ENCODE peak calls at places on chromosomes 5 and 9, in nine cellular contexts. U is psoas muscle, X is heart left ventricle, V is Peyer's patch, F is esophagus squamous epithelium, M is suprapubic skin, T is cardiac muscle cell, A is IMR-90, Z is AG04450. N is an unnamed sample.

GRCh38 chr9:90783552-90783951 is 18.1 kb upstream of the SYK start:
- DNase-seq in U (no peak), X (no peak), V (no peak), F (no peak), M (no peak), T (peak; percentile 15), A (no peak), Z (no peak), N (no peak)

GRCh38 chr5:65483474-65484346 is 2.0 kb upstream of the ADAMTS6 start:
- DNase-seq in U (no peak), X (no peak), V (no peak), F (no peak), M (no peak), T (peak; percentile 77), A (peak; percentile 86), Z (no peak), N (no peak)

GRCh38 chr5:172280937-172281336 is 2.6 kb downstream of the UBTD2 start:
- DNase-seq in U (no peak), X (no peak), V (no peak), F (no peak), M (no peak), T (no peak), A (peak; percentile 77), Z (no peak), N (no peak)

GRCh38 chr5:152142845-152143469 is 218.3 kb upstream of the GLRA1 start:
- DNase-seq in U (peak; percentile 62), X (peak; percentile 44), V (peak; percentile 29), F (no peak), M (no peak), T (peak; percentile 77), A (peak; percentile 50), Z (peak; percentile 24), N (no peak)

GRCh38 chr9:5633243-5633642 is 4.3 kb downstream of the RIC1 start:
- DNase-seq in U (no peak), X (no peak), V (no peak), F (no peak), M (no peak), T (no peak), A (peak; percentile 60), Z (no peak), N (no peak)

GRCh38 chr5:173777669-173778068 is 110.5 kb upstream of the CPEB4 start:
- DNase-seq in U (no peak), X (no peak), V (no peak), F (no peak), M (no peak), T (no peak), A (no peak), Z (no peak), N (no peak)

GRCh38 chr9:28073278-28073677 is 500.0 kb upstream of the C9orf72 start:
- DNase-seq in U (no peak), X (peak; percentile 16), V (no peak), F (no peak), M (no peak), T (peak; percentile 76), A (peak; percentile 36), Z (no peak), N (peak; percentile 17)

GRCh38 chr5:74232281-74232680 is 408.2 kb downstream of the ENC1 start:
- DNase-seq in U (no peak), X (no peak), V (no peak), F (no peak), M (no peak), T (no peak), A (peak; percentile 92), Z (peak; percentile 59), N (peak; percentile 60)

GRCh38 chr5:160555836-160556660 is 134.4 kb downstream of the PTTG1 start:
- DNase-seq in U (no peak), X (no peak), V (no peak), F (no peak), M (no peak), T (no peak), A (no peak), Z (no peak), N (no peak)

GRCh38 chr5:79503794-79504495 is 10.0 kb downstream of the HOMER1 start:
- DNase-seq in U (no peak), X (no peak), V (no peak), F (no peak), M (no peak), T (no peak), A (peak; percentile 49), Z (peak; percentile 21), N (no peak)

GRCh38 chr5:151155149-151155776 is 2.3 kb downstream of the ANXA6 start:
- DNase-seq in U (no peak), X (no peak), V (peak; percentile 84), F (no peak), M (no peak), T (no peak), A (peak; percentile 27), Z (no peak), N (no peak)

GRCh38 chr5:172420215-172420934 is 34.0 kb downstream of the SH3PXD2B start:
- DNase-seq in U (peak; percentile 73), X (peak; percentile 61), V (no peak), F (no peak), M (no peak), T (no peak), A (peak; percentile 94), Z (peak; percentile 61), N (peak; percentile 70)

GRCh38 chr9:123089040-123089439 is 55.6 kb downstream of the GPR21 start:
- DNase-seq in U (no peak), X (no peak), V (no peak), F (no peak), M (no peak), T (no peak), A (no peak), Z (no peak), N (no peak)

GRCh38 chr5:112226215-112226614 is 192.9 kb downstream of the EPB41L4A start:
- DNase-seq in U (no peak), X (no peak), V (no peak), F (no peak), M (no peak), T (no peak), A (no peak), Z (no peak), N (no peak)

GRCh38 chr5:177111720-177112394 is 21.7 kb upstream of the NSD1 start:
- DNase-seq in U (peak; percentile 71), X (peak; percentile 48), V (peak; percentile 67), F (no peak), M (no peak), T (peak; percentile 70), A (peak; percentile 30), Z (no peak), N (no peak)

GRCh38 chr5:52743529-52743928 is 44.2 kb upstream of the ITGA1 start:
- DNase-seq in U (no peak), X (no peak), V (no peak), F (no peak), M (no peak), T (no peak), A (no peak), Z (no peak), N (no peak)

GRCh38 chr5:17203329-17204132 is 13.9 kb upstream of the BASP1 start:
- DNase-seq in U (no peak), X (no peak), V (no peak), F (no peak), M (no peak), T (peak; percentile 73), A (peak; percentile 86), Z (no peak), N (peak; percentile 71)

GRCh38 chr5:178740181-178740557 is 9.7 kb upstream of the ZNF354A start:
- DNase-seq in U (no peak), X (no peak), V (no peak), F (no peak), M (no peak), T (no peak), A (no peak), Z (no peak), N (no peak)

GRCh38 chr5:58891971-58892343 is 309.1 kb downstream of the RAB3C start:
- DNase-seq in U (no peak), X (no peak), V (no peak), F (no peak), M (no peak), T (no peak), A (no peak), Z (no peak), N (no peak)
- TF ChIP-seq CTCF in U (peak; percentile 0), X (no peak), V (no peak), F (no peak), M (no peak), T (no peak), A (no peak), Z (no peak), N (no peak)

DNA sequence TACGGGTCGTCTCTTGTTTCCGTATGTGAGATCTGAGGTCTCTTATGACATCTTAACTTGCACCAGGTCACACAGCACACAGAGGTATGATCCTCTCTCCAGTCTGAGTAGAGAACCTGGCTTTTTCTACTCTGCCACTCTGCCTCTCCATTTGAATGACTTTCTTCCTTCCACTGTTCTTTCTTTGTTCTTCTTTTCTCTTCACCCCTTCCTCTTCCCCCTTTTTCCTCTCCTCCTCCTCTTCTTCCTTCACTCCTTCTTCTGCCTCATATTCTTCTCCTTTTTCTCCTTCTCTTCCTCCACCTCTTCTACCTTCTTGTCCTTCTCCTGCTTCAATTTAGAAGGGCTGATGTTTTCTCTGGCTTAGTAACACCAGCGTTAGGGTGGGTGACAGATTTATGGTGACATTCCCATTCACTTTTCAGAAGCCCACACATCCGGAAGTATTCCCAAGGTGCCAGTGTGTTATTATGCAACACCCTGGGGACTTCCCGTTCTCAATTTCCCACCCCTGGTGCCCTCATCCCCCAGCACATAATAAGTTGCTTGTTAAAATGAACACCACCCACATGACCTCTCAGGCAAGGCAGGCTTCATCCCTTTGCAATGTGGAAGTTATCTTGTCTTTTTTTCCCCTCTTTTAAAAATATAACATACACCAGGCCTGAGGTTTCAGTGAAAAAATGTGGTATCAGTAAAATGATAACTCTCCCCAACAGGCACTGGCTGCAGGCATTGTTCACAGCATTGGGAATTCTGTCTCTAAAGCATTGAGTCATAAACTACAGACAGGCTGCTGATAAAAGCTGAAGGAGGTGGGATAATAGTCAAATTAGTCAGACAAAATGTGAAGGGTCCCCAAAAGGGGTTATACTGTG is 122.1 kb downstream of the PAPPA start:
- DNase-seq in U (no peak), X (no peak), V (no peak), F (no peak), M (no peak), T (no peak), A (peak; percentile 71), Z (no peak), N (no peak)
- H3K27me3 ChIP-seq in U (no peaks in the 10 kb centered on the region), X (no peaks in the 10 kb centered on the region), V (no peaks in the 10 kb centered on the region), F (no peaks in the 10 kb centered on the region), M (no peaks in the 10 kb centered on the region), T (peaks cover 16% of the 10 kb centered on the region), A (no peaks in the 10 kb centered on the region), Z (no peaks in the 10 kb centered on the region), N (no peaks in the 10 kb centered on the region)

DNA sequence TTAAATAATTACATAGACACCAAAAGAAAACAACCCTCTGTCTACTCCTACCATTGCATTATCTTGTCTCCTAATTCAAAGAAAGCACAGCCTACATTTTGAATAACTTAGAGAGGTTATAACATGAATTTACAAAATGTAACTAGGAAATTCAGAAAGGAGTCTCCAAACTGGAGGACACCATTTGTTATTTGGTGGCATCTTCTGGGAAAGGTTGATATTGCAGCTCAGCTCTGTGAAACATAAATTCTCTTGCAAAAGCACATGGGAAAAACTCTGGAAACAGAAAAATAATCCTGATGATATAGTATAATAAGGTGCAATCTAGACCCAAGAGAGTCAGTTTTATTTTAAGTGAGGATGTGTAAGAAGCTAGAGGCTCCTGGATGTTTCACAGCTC is 215.3 kb downstream of the MLLT3 start:
- DNase-seq in U (no peak), X (no peak), V (no peak), F (no peak), M (no peak), T (no peak), A (no peak), Z (no peak), N (no peak)
- TF ChIP-seq CTCF in U (no peak), X (no peak), V (no peak), F (no peak), M (no peak), T (no peak), A (peak; percentile 11), Z (no peak), N (no peak)

GRCh38 chr9:70832487-70832886 is 288.9 kb downstream of the TRPM3 start:
- DNase-seq in U (no peak), X (no peak), V (no peak), F (no peak), M (no peak), T (no peak), A (no peak), Z (no peak), N (no peak)
- H3K27me3 ChIP-seq in U (no peaks in the 10 kb centered on the region), X (no peaks in the 10 kb centered on the region), V (no peaks in the 10 kb centered on the region), F (no peaks in the 10 kb centered on the region), M (no peaks in the 10 kb centered on the region), T (no peaks in the 10 kb centered on the region), A (no peaks in the 10 kb centered on the region), Z (peaks cover 2% of the 10 kb centered on the region), N (no peaks in the 10 kb centered on the region)